ENCODE peak calls at places on chromosomes 5 and 9, in ten cellular contexts. Q is transverse colon; I is activated T-helper 2 cell treated with anti-CD3 and anti-CD28 coated beads, Interferon-gamma antibody, Interleukin-2, Interleukin-4, amounts not matched to agents 10 μg/mL and 5 μg/mL and 100 μg/mL, durations not matched to agents 14 hours and 24 hours and 36 hours; S is activated naive CD4-positive, alpha-beta T cell treated with Interleukin-2 at 50 U/mL for 16 hours; N is RPMI7951; Z is fibroblast of mammary gland; G is endothelial cell; B is CD8-positive, alpha-beta memory T cell; T is psoas muscle; E is ovary. H is an unnamed sample.

GRCh38 chr9:119963798-119964372 is 594.6 kb upstream of the BRINP1 start:
- DNase-seq in N (peak; percentile 95), E (no peak), T (no peak), G (peak; percentile 40), S (no peak), Z (peak; percentile 86), B (no peak), Q (no peak), I (no peak), H (peak; percentile 83)

GRCh38 chr5:118921946-118922345 is 66.4 kb downstream of the DTWD2 start:
- DNase-seq in I (no peak), Z (no peak), S (no peak), N (no peak), G (no peak), Q (no peak), E (no peak), B (no peak), T (no peak), H (no peak)

GRCh38 chr9:96875460-96876142 is 21.3 kb upstream of the ZNF782 start:
- DNase-seq in T (peak; percentile 32), E (no peak), B (no peak), Q (peak; percentile 74), Z (peak; percentile 78), S (peak; percentile 35), N (peak; percentile 61), I (peak; percentile 49), G (peak; percentile 77), H (peak; percentile 71)

GRCh38 chr5:56406221-56406620 is 173.1 kb upstream of the ANKRD55 start:
- DNase-seq in Q (no peak), Z (no peak), G (no peak), T (no peak), B (no peak), S (no peak), E (no peak), I (no peak), N (no peak), H (no peak)

GRCh38 chr5:3311443-3311842 is 284.2 kb upstream of the IRX1 start:
- DNase-seq in S (no peak), Z (no peak), I (no peak), E (no peak), Q (no peak), G (no peak), B (no peak), T (no peak), N (peak; percentile 77), H (peak; percentile 84)

GRCh38 chr5:80054682-80055081 is 19.5 kb downstream of the THBS4 start:
- DNase-seq in E (no peak), N (peak; percentile 49), B (no peak), I (no peak), Z (no peak), S (no peak), G (no peak), T (no peak), Q (no peak), H (peak; percentile 73)

GRCh38 chr5:75048457-75048953 is 3.9 kb downstream of the GCNT4 start:
- DNase-seq in Z (peak; percentile 24), S (no peak), G (no peak), N (peak; percentile 17), I (no peak), B (no peak), E (no peak), T (no peak), Q (no peak), H (no peak)

GRCh38 chr9:71703172-71703872 is 65.0 kb downstream of the CEMIP2 start:
- DNase-seq in E (no peak), Z (peak; percentile 26), N (no peak), I (no peak), T (no peak), G (no peak), B (no peak), Q (no peak), S (no peak), H (no peak)

GRCh38 chr9:118290116-118290515 is 585.9 kb downstream of the TLR4 start:
- DNase-seq in N (no peak), T (no peak), B (no peak), S (no peak), G (no peak), Q (no peak), I (no peak), E (no peak), Z (no peak), H (no peak)

GRCh38 chr5:127041571-127041970 is 11.2 kb upstream of the MARCHF3 start:
- DNase-seq in Q (no peak), G (no peak), I (no peak), T (no peak), Z (peak; percentile 63), B (no peak), N (peak; percentile 7), S (no peak), E (no peak), H (peak; percentile 65)

GRCh38 chr9:88388886-88389617 is 808 bp downstream of the SPIN1 start:
- DNase-seq in I (peak; percentile 35), N (peak; percentile 73), B (peak; percentile 24), G (peak; percentile 67), S (peak; percentile 47), Z (peak; percentile 60), T (peak; percentile 55), E (peak; percentile 66), Q (peak; percentile 51), H (peak; percentile 56)

GRCh38 chr5:77869115-77869798 is 93.1 kb upstream of the TBCA start:
- DNase-seq in B (no peak), S (no peak), Z (no peak), T (no peak), N (no peak), Q (no peak), G (no peak), I (no peak), E (no peak), H (no peak)

GRCh38 chr9:132804576-132805295 is 73.3 kb downstream of the AK8 start:
- DNase-seq in T (no peak), S (no peak), E (no peak), Z (no peak), I (no peak), B (no peak), N (no peak), Q (peak; percentile 39), G (no peak), H (no peak)

GRCh38 chr5:103489293-103489692 is 73.3 kb downstream of the NUDT12 start:
- DNase-seq in Q (no peak), E (no peak), S (no peak), T (no peak), I (no peak), G (no peak), B (no peak), N (no peak), Z (no peak), H (no peak)

GRCh38 chr9:114164191-114164794 is 9.0 kb downstream of the COL27A1 start:
- DNase-seq in I (no peak), S (no peak), N (no peak), B (no peak), T (no peak), G (no peak), Z (no peak), E (no peak), Q (no peak), H (no peak)

GRCh38 chr9:4666042-4666699 is at the start of gene SPATA6L:
- DNase-seq in G (peak; percentile 63), E (peak; percentile 69), T (peak; percentile 69), B (peak; percentile 20), I (no peak), N (peak; percentile 60), S (peak; percentile 43), Q (peak; percentile 76), Z (peak; percentile 46), H (peak; percentile 27)

GRCh38 chr5:53779541-53779981 is 219.1 kb downstream of the NDUFS4 start:
- DNase-seq in B (no peak), Z (peak; percentile 47), I (no peak), G (peak; percentile 22), E (no peak), N (peak; percentile 84), S (no peak), T (no peak), Q (no peak), H (peak; percentile 90)

GRCh38 chr5:43602818-43603534 is at the start of gene NNT:
- DNase-seq in Q (peak; percentile 84), I (peak; percentile 75), B (peak; percentile 73), Z (peak; percentile 25), T (peak; percentile 79), G (peak; percentile 52), E (peak; percentile 75), S (peak; percentile 80), N (peak; percentile 30), H (peak; percentile 53)

GRCh38 chr9:96136992-96137665 is 164.8 kb downstream of the HSD17B3 start:
- DNase-seq in Z (peak; percentile 59), G (no peak), I (peak; percentile 17), Q (peak; percentile 80), S (peak; percentile 4), N (peak; percentile 38), B (no peak), E (peak; percentile 48), T (no peak), H (no peak)

GRCh38 chr9:24832307-24832706 is 286.6 kb upstream of the IZUMO3 start:
- DNase-seq in Z (peak; percentile 0), S (no peak), N (no peak), T (no peak), E (no peak), B (no peak), I (no peak), G (peak; percentile 34), Q (no peak), H (peak; percentile 5)

GRCh38 chr9:127201071-127201541 is 63.5 kb upstream of the GARNL3 start:
- DNase-seq in S (no peak), T (peak; percentile 10), I (no peak), N (no peak), Z (no peak), G (no peak), Q (no peak), E (no peak), B (no peak), H (peak; percentile 18)

GRCh38 chr9:18256574-18256973 is 217.4 kb upstream of the ADAMTSL1 start:
- DNase-seq in I (no peak), G (no peak), S (no peak), T (no peak), B (no peak), N (peak; percentile 72), Z (peak; percentile 58), Q (no peak), E (no peak), H (no peak)

GRCh38 chr9:27626629-27627564 is 53.6 kb upstream of the C9orf72 start:
- DNase-seq in Z (no peak), Q (no peak), B (no peak), E (no peak), I (no peak), T (no peak), G (no peak), N (no peak), S (no peak), H (no peak)

GRCh38 chr9:12403721-12404120 is 289.5 kb upstream of the TYRP1 start:
- DNase-seq in S (no peak), I (no peak), E (no peak), B (no peak), G (no peak), N (no peak), T (no peak), Z (no peak), Q (no peak), H (no peak)

GRCh38 chr5:130747556-130747955 is 417.5 kb downstream of the HINT1 start:
- DNase-seq in E (no peak), B (no peak), N (no peak), S (no peak), T (no peak), I (no peak), G (no peak), Z (peak; percentile 70), Q (no peak), H (no peak)

GRCh38 chr9:78786794-78787193 is 489.9 kb downstream of the PSAT1 start:
- DNase-seq in S (no peak), B (no peak), T (no peak), E (no peak), Q (no peak), G (no peak), N (peak; percentile 47), Z (no peak), I (no peak), H (peak; percentile 75)

H was measured in HT1080.